ENCODE peak calls at places on chromosome 5, in five cellular contexts. X, G, I, S and P are unnamed samples. For H3K9me3, the result is how much of the 10 kb centered on the place peaks cover.

GRCh38 chr5:10145922-10146321 is 103.8 kb downstream of the ATPSCKMT start:
- DNase-seq in X (peak), G (peak), I (no peak), S (peak), P (no peak)

GRCh38 chr5:90134892-90135291 is 274.7 kb downstream of the CETN3 start:
- DNase-seq in X (peak), G (peak), I (no peak), S (no peak), P (no peak)

GRCh38 chr5:83586874-83587776 is 115.6 kb downstream of the VCAN start:
- DNase-seq in X (peak), G (peak), I (no peak), S (no peak), P (no peak)

GRCh38 chr5:96823060-96823459 is 15.3 kb upstream of the ERAP1 start:
- DNase-seq in X (no peak), G (no peak), I (no peak), S (no peak), P (no peak)

GRCh38 chr5:126971455-126972019 is 58.8 kb downstream of the MARCHF3 start:
- DNase-seq in X (no peak), G (no peak), I (no peak), S (no peak), P (no peak)

GRCh38 chr5:146965781-146966659 is 87.5 kb upstream of the PPP2R2B start:
- DNase-seq in X (peak), G (peak), I (peak), S (peak), P (no peak)

GRCh38 chr5:2621631-2622030 is 129.8 kb downstream of the IRX2 start:
- DNase-seq in X (no peak), G (no peak), I (no peak), S (no peak), P (peak)

GRCh38 chr5:32123058-32123805 is 50.9 kb downstream of the GOLPH3 start:
- DNase-seq in X (no peak), G (peak), I (no peak), S (no peak), P (no peak)

GRCh38 chr5:143233020-143233419 is 170.5 kb downstream of the NR3C1 start:
- DNase-seq in X (no peak), G (peak), I (no peak), S (no peak), P (no peak)

GRCh38 chr5:15682122-15682521 is 182.1 kb downstream of the FBXL7 start:
- DNase-seq in X (no peak), G (no peak), I (no peak), S (no peak), P (no peak)

GRCh38 chr5:149532413-149532812 is 18.8 kb downstream of the CSNK1A1 start:
- DNase-seq in X (no peak), G (no peak), I (no peak), S (no peak), P (no peak)

DNA sequence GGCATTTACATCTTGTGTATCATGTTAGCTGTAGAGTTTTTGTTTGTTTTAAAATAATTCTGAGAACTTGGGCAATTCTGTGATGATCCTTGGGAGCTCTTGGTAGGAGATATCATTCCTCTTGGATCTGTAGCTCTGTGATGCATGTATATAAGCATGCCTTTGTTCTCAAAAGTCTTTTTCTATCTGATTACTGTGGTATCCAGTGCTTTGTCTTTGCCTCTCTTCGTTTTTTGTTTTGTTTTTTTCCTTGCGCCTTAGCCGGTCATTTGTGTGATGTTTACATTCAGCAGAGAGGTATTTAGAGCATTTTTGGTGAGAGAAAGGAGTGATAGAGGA is 110.0 kb downstream of the PAM start:
- DNase-seq in X (peak), G (peak), I (peak), S (no peak), P (no peak)
- H3K9me3 ChIP-seq in X (under half), G (under half), I (under half), S (under half), P (under half)

GRCh38 chr5:138755084-138755748 is 2.0 kb downstream of the CTNNA1 start:
- DNase-seq in X (peak), G (no peak), I (no peak), S (no peak), P (no peak)
- H3K4me3 ChIP-seq in X (peak), G (no peak), I (peak), S (peak), P (peak)

GRCh38 chr5:45648744-45649143 is 47.4 kb downstream of the HCN1 start:
- DNase-seq in X (no peak), G (no peak), I (no peak), S (no peak), P (no peak)
- H3K9me3 ChIP-seq in X (under half), G (under half), I (under half), S (under half), P (under half)

DNA sequence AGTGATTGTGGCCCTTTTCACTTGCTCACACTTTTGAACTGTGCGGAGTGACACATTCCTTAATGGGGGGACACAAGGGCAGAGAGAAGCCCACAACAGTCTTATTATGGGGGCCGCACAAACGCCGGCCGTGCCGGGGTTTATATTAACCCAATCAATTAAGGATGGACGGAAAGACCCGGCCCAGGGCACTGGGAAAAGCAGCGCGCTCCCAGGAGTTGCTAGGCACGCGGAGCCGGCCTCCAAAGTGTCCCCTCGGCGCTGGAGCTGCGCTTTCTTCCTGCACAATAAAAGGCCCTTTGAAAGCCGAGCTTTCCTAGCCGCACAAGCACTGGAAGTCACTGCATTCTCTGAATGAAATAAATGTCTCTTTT is 634.9 kb downstream of the IRX1 start:
- DNase-seq in X (no peak), G (no peak), I (peak), S (no peak), P (peak)
- H3K4me3 ChIP-seq in X (no peak), G (no peak), I (peak), S (no peak), P (no peak)